ENCODE peak calls at places on chromosome 10, in four cellular contexts. One of them, this sample, is unnamed. For H3K4me1, the result is how much of the 10 kb centered on the place peaks cover.

GRCh38 chr10:110163841-110164240 is 43.6 kb upstream of the MXI1 start:
- DNase-seq in tibial nerve: no peak
- DNase-seq in A549: no peak
- DNase-seq in colonic mucosa: no peak
- DNase-seq in this sample: no peak

GRCh38 chr10:92244796-92245195 is 46.1 kb downstream of the CPEB3 start:
- DNase-seq in tibial nerve: no peak
- DNase-seq in A549: no peak
- DNase-seq in colonic mucosa: no peak
- DNase-seq in this sample: no peak

GRCh38 chr10:121078036-121078435 is 226.9 kb downstream of the WDR11 start:
- DNase-seq in tibial nerve: no peak
- DNase-seq in A549: no peak
- DNase-seq in colonic mucosa: no peak
- DNase-seq in this sample: no peak

GRCh38 chr10:110558034-110558433 is 9.5 kb upstream of the SMC3 start:
- DNase-seq in tibial nerve: no peak
- DNase-seq in A549: no peak
- DNase-seq in colonic mucosa: no peak
- DNase-seq in this sample: no peak

GRCh38 chr10:17109475-17110207 is 20.0 kb downstream of the CUBN start:
- DNase-seq in tibial nerve: no peak
- DNase-seq in A549: peak
- DNase-seq in colonic mucosa: no peak
- DNase-seq in this sample: no peak

GRCh38 chr10:121579656-121580055 is 18.6 kb downstream of the FGFR2 start:
- DNase-seq in tibial nerve: no peak
- DNase-seq in A549: no peak
- DNase-seq in colonic mucosa: no peak
- DNase-seq in this sample: no peak

GRCh38 chr10:31745612-31746376 is 182.8 kb downstream of the ARHGAP12 start:
- DNase-seq in tibial nerve: no peak
- DNase-seq in A549: peak
- DNase-seq in colonic mucosa: no peak
- DNase-seq in this sample: no peak

GRCh38 chr10:16652154-16652553 is 130.5 kb upstream of the C1QL3 start:
- DNase-seq in tibial nerve: no peak
- DNase-seq in A549: no peak
- DNase-seq in colonic mucosa: no peak
- DNase-seq in this sample: no peak

GRCh38 chr10:96683065-96683464 is 37.2 kb downstream of the PIK3AP1 start:
- DNase-seq in tibial nerve: no peak
- DNase-seq in A549: no peak
- DNase-seq in colonic mucosa: no peak
- DNase-seq in this sample: no peak

GRCh38 chr10:31912289-31912688 is 16.3 kb downstream of the ARHGAP12 start:
- DNase-seq in tibial nerve: no peak
- DNase-seq in A549: no peak
- DNase-seq in colonic mucosa: no peak
- DNase-seq in this sample: no peak

GRCh38 chr10:60461688-60462087 is 72.0 kb upstream of the ANK3 start:
- DNase-seq in tibial nerve: no peak
- DNase-seq in A549: no peak
- DNase-seq in colonic mucosa: no peak
- DNase-seq in this sample: no peak

GRCh38 chr10:67818323-67818722 is 19.7 kb downstream of the DNAJC12 start:
- DNase-seq in tibial nerve: no peak
- DNase-seq in A549: peak
- DNase-seq in colonic mucosa: no peak
- DNase-seq in this sample: no peak

GRCh38 chr10:6005856-6006390 is 28.6 kb upstream of the IL15RA start:
- DNase-seq in tibial nerve: no peak
- DNase-seq in A549: no peak
- DNase-seq in colonic mucosa: peak
- DNase-seq in this sample: no peak

GRCh38 chr10:117503170-117503885 is 39.2 kb upstream of the EMX2 start:
- DNase-seq in tibial nerve: no peak
- DNase-seq in A549: no peak
- DNase-seq in colonic mucosa: no peak
- DNase-seq in this sample: no peak

GRCh38 chr10:108465871-108466641 is 1301.5 kb upstream of the SORCS1 start:
- DNase-seq in tibial nerve: no peak
- DNase-seq in A549: no peak
- DNase-seq in colonic mucosa: peak
- DNase-seq in this sample: no peak

GRCh38 chr10:116324227-116324950 is at the start of gene CCDC172:
- DNase-seq in tibial nerve: no peak
- DNase-seq in A549: no peak
- DNase-seq in colonic mucosa: no peak
- DNase-seq in this sample: no peak

GRCh38 chr10:77603529-77603927 is 34.1 kb downstream of the KCNMA1 start:
- DNase-seq in tibial nerve: no peak
- DNase-seq in A549: no peak
- DNase-seq in colonic mucosa: peak
- DNase-seq in this sample: no peak

GRCh38 chr10:54587973-54588372 is 213.1 kb downstream of the PCDH15 start:
- DNase-seq in tibial nerve: no peak
- DNase-seq in A549: no peak
- DNase-seq in colonic mucosa: no peak
- DNase-seq in this sample: no peak

GRCh38 chr10:30821994-30822692 is 192.6 kb upstream of the LYZL2 start:
- DNase-seq in tibial nerve: no peak
- DNase-seq in A549: no peak
- DNase-seq in colonic mucosa: no peak
- DNase-seq in this sample: no peak

GRCh38 chr10:68665841-68666240 is 55.2 kb upstream of the CCAR1 start:
- DNase-seq in tibial nerve: no peak
- DNase-seq in A549: no peak
- DNase-seq in colonic mucosa: no peak
- DNase-seq in this sample: no peak

GRCh38 chr10:112092529-112092928 is 91.0 kb downstream of the GPAM start:
- DNase-seq in tibial nerve: no peak
- DNase-seq in A549: no peak
- DNase-seq in colonic mucosa: no peak
- DNase-seq in this sample: no peak

GRCh38 chr10:33263453-33263852 is 71.0 kb downstream of the NRP1 start:
- DNase-seq in tibial nerve: no peak
- DNase-seq in A549: no peak
- DNase-seq in colonic mucosa: no peak
- DNase-seq in this sample: no peak

GRCh38 chr10:78717200-78717599 is 351.6 kb upstream of the ZMIZ1 start:
- DNase-seq in tibial nerve: no peak
- DNase-seq in A549: no peak
- DNase-seq in colonic mucosa: no peak
- DNase-seq in this sample: no peak

GRCh38 chr10:27997865-27998177 is 1.1 kb downstream of the ODAD2 start:
- DNase-seq in tibial nerve: no peak
- DNase-seq in A549: no peak
- DNase-seq in colonic mucosa: no peak
- DNase-seq in this sample: no peak

GRCh38 chr10:28818645-28819036 is 141.3 kb downstream of the BAMBI start:
- DNase-seq in tibial nerve: no peak
- DNase-seq in A549: no peak
- DNase-seq in colonic mucosa: no peak
- DNase-seq in this sample: no peak

GRCh38 chr10:13913890-13914289 is 327.1 kb downstream of the PRPF18 start:
- DNase-seq in tibial nerve: no peak
- DNase-seq in A549: no peak
- DNase-seq in colonic mucosa: no peak
- DNase-seq in this sample: no peak

GRCh38 chr10:73877533-73878160 is 3.3 kb upstream of the CAMK2G start:
- DNase-seq in tibial nerve: no peak
- DNase-seq in A549: no peak
- DNase-seq in colonic mucosa: no peak
- DNase-seq in this sample: no peak

GRCh38 chr10:91380873-91381561 is 29.1 kb upstream of the HECTD2 start:
- DNase-seq in tibial nerve: no peak
- DNase-seq in A549: no peak
- DNase-seq in colonic mucosa: no peak
- DNase-seq in this sample: no peak

GRCh38 chr10:1762066-1762465 is 24.7 kb upstream of the ADARB2 start:
- DNase-seq in tibial nerve: no peak
- DNase-seq in A549: no peak
- DNase-seq in colonic mucosa: no peak
- DNase-seq in this sample: no peak

GRCh38 chr10:11881477-11882417 is 58.6 kb downstream of the PROSER2 start:
- DNase-seq in tibial nerve: no peak
- DNase-seq in A549: peak
- DNase-seq in colonic mucosa: no peak
- DNase-seq in this sample: no peak

GRCh38 chr10:85617751-85618150 is 748.8 kb downstream of the GRID1 start:
- DNase-seq in tibial nerve: no peak
- DNase-seq in A549: no peak
- DNase-seq in colonic mucosa: no peak
- DNase-seq in this sample: no peak

GRCh38 chr10:114541081-114541833 is 116.8 kb downstream of the ABLIM1 start:
- DNase-seq in tibial nerve: peak
- DNase-seq in A549: no peak
- DNase-seq in colonic mucosa: peak
- DNase-seq in this sample: peak

GRCh38 chr10:114542373-114542772 is 115.7 kb downstream of the ABLIM1 start:
- DNase-seq in tibial nerve: no peak
- DNase-seq in A549: no peak
- DNase-seq in colonic mucosa: no peak
- DNase-seq in this sample: no peak

GRCh38 chr10:114538544-114538906 is 119.5 kb downstream of the ABLIM1 start:
- DNase-seq in tibial nerve: no peak
- DNase-seq in A549: no peak
- DNase-seq in colonic mucosa: peak
- DNase-seq in this sample: peak

GRCh38 chr10:114539623-114540022 is 118.5 kb downstream of the ABLIM1 start:
- DNase-seq in tibial nerve: no peak
- DNase-seq in A549: no peak
- DNase-seq in colonic mucosa: no peak
- DNase-seq in this sample: no peak

DNA sequence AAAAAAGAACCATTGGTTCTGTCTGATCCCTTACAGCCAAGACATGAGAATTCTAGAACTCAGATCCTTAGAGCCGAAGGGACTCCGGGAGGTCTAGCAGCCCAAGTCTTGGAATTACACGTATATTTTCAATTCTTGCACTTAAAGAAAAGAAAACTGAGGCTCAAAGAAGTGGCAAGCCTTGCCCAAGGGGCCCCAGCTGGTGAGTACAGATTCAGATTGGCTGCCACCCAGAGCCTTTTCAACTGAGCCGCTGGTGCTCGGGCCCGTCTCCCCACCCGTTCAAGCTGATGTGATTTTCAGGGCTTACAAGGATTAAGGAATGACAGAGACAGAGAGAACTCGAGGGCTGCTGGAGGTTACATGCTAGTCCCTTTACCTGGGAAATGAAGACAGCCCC is 117.9 kb downstream of the ABLIM1 start:
- DNase-seq in tibial nerve: no peak
- DNase-seq in A549: no peak
- DNase-seq in colonic mucosa: no peak
- DNase-seq in this sample: no peak
- H3K4me1 ChIP-seq in tibial nerve: under half
- H3K4me1 ChIP-seq in A549: under half
- H3K4me1 ChIP-seq in colonic mucosa: under half
- H3K4me1 ChIP-seq in this sample: half or more

GRCh38 chr10:132632091-132632561 is 94.5 kb downstream of the INPP5A start:
- DNase-seq in tibial nerve: no peak
- DNase-seq in A549: no peak
- DNase-seq in colonic mucosa: no peak
- DNase-seq in this sample: no peak
- H3K27ac ChIP-seq in tibial nerve: peak
- H3K27ac ChIP-seq in A549: no peak
- H3K27ac ChIP-seq in colonic mucosa: peak
- H3K27ac ChIP-seq in this sample: no peak

GRCh38 chr10:75954486-75954885 is 523.1 kb downstream of the LRMDA start:
- DNase-seq in tibial nerve: no peak
- DNase-seq in A549: no peak
- DNase-seq in colonic mucosa: no peak
- DNase-seq in this sample: no peak
- H3K4me1 ChIP-seq in tibial nerve: under half
- H3K4me1 ChIP-seq in A549: under half
- H3K4me1 ChIP-seq in colonic mucosa: under half
- H3K4me1 ChIP-seq in this sample: under half

GRCh38 chr10:71620642-71621041 is 98.9 kb downstream of the C10orf105 start:
- DNase-seq in tibial nerve: no peak
- DNase-seq in A549: no peak
- DNase-seq in colonic mucosa: no peak
- DNase-seq in this sample: no peak
- H3K27ac ChIP-seq in tibial nerve: peak
- H3K27ac ChIP-seq in A549: no peak
- H3K27ac ChIP-seq in colonic mucosa: no peak
- H3K27ac ChIP-seq in this sample: no peak

GRCh38 chr10:93436577-93436976 is 45.6 kb downstream of the MYOF start:
- DNase-seq in tibial nerve: peak
- DNase-seq in A549: no peak
- DNase-seq in colonic mucosa: no peak
- DNase-seq in this sample: no peak
- H3K4me1 ChIP-seq in tibial nerve: under half
- H3K4me1 ChIP-seq in A549: half or more
- H3K4me1 ChIP-seq in colonic mucosa: under half
- H3K4me1 ChIP-seq in this sample: under half

GRCh38 chr10:131141645-131142445 is 169.7 kb downstream of the TCERG1L start:
- DNase-seq in tibial nerve: no peak
- DNase-seq in A549: no peak
- DNase-seq in colonic mucosa: no peak
- DNase-seq in this sample: no peak
- H3K27ac ChIP-seq in tibial nerve: no peak
- H3K27ac ChIP-seq in A549: no peak
- H3K27ac ChIP-seq in colonic mucosa: no peak
- H3K27ac ChIP-seq in this sample: no peak

GRCh38 chr10:124710266-124710881 is 33.8 kb downstream of the FAM53B start:
- DNase-seq in tibial nerve: no peak
- DNase-seq in A549: no peak
- DNase-seq in colonic mucosa: no peak
- DNase-seq in this sample: no peak
- H3K4me1 ChIP-seq in tibial nerve: half or more
- H3K4me1 ChIP-seq in A549: under half
- H3K4me1 ChIP-seq in colonic mucosa: under half
- H3K4me1 ChIP-seq in this sample: half or more

DNA sequence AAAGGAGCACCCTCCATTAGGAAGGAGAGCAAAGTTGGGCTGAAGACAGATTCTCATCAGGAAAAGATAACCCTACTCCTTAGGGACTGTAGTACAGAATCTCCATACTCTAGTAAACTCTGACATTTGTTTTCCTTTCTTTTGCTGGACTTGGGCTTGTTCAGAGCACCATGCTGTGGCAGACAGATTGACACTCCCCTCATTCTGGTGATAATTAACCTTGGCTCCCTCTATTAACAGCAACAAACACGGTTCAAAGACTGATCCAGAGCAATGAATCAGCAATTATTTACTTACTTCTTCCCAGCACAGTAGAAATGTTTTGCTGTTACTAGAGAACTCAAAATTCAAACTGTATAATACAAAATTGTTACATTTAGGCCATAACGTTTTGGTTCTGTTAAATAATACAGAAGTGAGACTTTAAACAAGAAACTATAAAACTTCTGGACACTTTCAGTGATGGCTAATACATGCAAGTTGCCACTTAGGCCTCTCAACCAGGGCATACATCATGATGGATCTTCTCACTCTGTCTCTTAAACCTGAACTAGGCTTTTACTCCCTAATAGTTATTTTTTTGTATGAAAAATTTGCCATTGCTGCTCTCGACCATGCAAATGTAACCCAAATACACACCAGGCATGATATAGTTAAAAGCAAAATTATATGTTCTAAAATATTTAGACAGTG is 639.0 kb downstream of the IPMK start:
- DNase-seq in tibial nerve: no peak
- DNase-seq in A549: no peak
- DNase-seq in colonic mucosa: no peak
- DNase-seq in this sample: no peak
- H3K27ac ChIP-seq in tibial nerve: no peak
- H3K27ac ChIP-seq in A549: peak
- H3K27ac ChIP-seq in colonic mucosa: no peak
- H3K27ac ChIP-seq in this sample: no peak